ENCODE peak calls at places on chromosomes 7 and 10, in six cellular contexts. S is stimulated activated effector memory CD8-positive, alpha-beta T cell treated with anti-CD3 and anti-CD28 coated beads, Interleukin-12 subunit alpha, Interleukin-12 subunit beta, amount 100 ng/mL, for 72 hours; R is substantia nigra; C is H4; V is stimulated activated naive B cell treated with anti-CD40 and anti-IgM and Interleukin-4, amounts not matched to agents 10 μg/mL and 1 μg/mL and 100 μg/mL, for 72 hours; Z is DND-41. Y is an unnamed sample.

GRCh38 chr7:33395340-33395739 is 266.0 kb downstream of the BBS9 start:
- DNase-seq in S (no peak), R (no peak), C (peak), V (no peak), Z (no peak), Y (no peak)

GRCh38 chr10:4267084-4267774 is 482.2 kb upstream of the KLF6 start:
- DNase-seq in S (no peak), R (no peak), C (no peak), V (no peak), Z (no peak), Y (no peak)

GRCh38 chr10:19788075-19788686 is 28.1 kb upstream of the PLXDC2 start:
- DNase-seq in S (no peak), R (no peak), C (peak), V (no peak), Z (peak), Y (no peak)

GRCh38 chr7:27933691-27934565 is 194.0 kb downstream of the TAX1BP1 start:
- DNase-seq in S (no peak), R (no peak), C (peak), V (no peak), Z (no peak), Y (no peak)

GRCh38 chr7:5541087-5541992 is 117.7 kb upstream of the TNRC18 start:
- DNase-seq in S (no peak), R (no peak), C (no peak), V (peak), Z (no peak), Y (no peak)

GRCh38 chr7:134954197-134955082 is 31.9 kb upstream of the AGBL3 start:
- DNase-seq in S (no peak), R (no peak), C (peak), V (no peak), Z (no peak), Y (no peak)

GRCh38 chr10:54262726-54263125 is 538.3 kb downstream of the PCDH15 start:
- DNase-seq in S (no peak), R (no peak), C (no peak), V (no peak), Z (no peak), Y (no peak)

GRCh38 chr10:123150986-123151738 is 3.0 kb upstream of the BUB3 start:
- DNase-seq in S (peak), R (no peak), C (no peak), V (no peak), Z (no peak), Y (no peak)

GRCh38 chr7:155706376-155706775 is 61.9 kb downstream of the RBM33 start:
- DNase-seq in S (no peak), R (no peak), C (no peak), V (no peak), Z (no peak), Y (no peak)

GRCh38 chr7:139749545-139749944 is 28.3 kb downstream of the HIPK2 start:
- DNase-seq in S (no peak), R (no peak), C (no peak), V (no peak), Z (no peak), Y (no peak)

GRCh38 chr7:103632972-103633371 is 187.0 kb upstream of the SLC26A5 start:
- DNase-seq in S (no peak), R (no peak), C (no peak), V (no peak), Z (no peak), Y (no peak)

GRCh38 chr10:89206402-89207180 is 526 bp downstream of the CH25H start:
- DNase-seq in S (peak), R (peak), C (no peak), V (no peak), Z (peak), Y (no peak)

GRCh38 chr7:135745702-135746312 is 2.8 kb downstream of the FAM180A start:
- DNase-seq in S (no peak), R (no peak), C (peak), V (no peak), Z (no peak), Y (no peak)

GRCh38 chr10:17790631-17791030 is 18.5 kb upstream of the MRC1 start:
- DNase-seq in S (no peak), R (no peak), C (no peak), V (no peak), Z (no peak), Y (no peak)

GRCh38 chr10:26839966-26840627 is 20.7 kb downstream of the ABI1 start:
- DNase-seq in S (no peak), R (no peak), C (peak), V (no peak), Z (no peak), Y (no peak)

GRCh38 chr7:139613971-139614411 is 90.5 kb downstream of the CLEC2L start:
- DNase-seq in S (no peak), R (no peak), C (no peak), V (no peak), Z (no peak), Y (no peak)

GRCh38 chr7:14235056-14235455 is 245.6 kb upstream of the ETV1 start:
- DNase-seq in S (no peak), R (no peak), C (no peak), V (no peak), Z (no peak), Y (no peak)

GRCh38 chr10:132618158-132618924 is 80.8 kb downstream of the INPP5A start:
- DNase-seq in S (no peak), R (no peak), C (no peak), V (no peak), Z (no peak), Y (no peak)

GRCh38 chr7:139241258-139241657 is 10.2 kb downstream of the UBN2 start:
- DNase-seq in S (no peak), R (no peak), C (no peak), V (no peak), Z (no peak), Y (no peak)

GRCh38 chr7:120014920-120015465 is 258.0 kb upstream of the KCND2 start:
- DNase-seq in S (no peak), R (no peak), C (no peak), V (no peak), Z (no peak), Y (no peak)

GRCh38 chr7:11328309-11328708 is 354.6 kb downstream of the PHF14 start:
- DNase-seq in S (no peak), R (no peak), C (no peak), V (no peak), Z (no peak), Y (no peak)

GRCh38 chr10:43393606-43394360 is 15.2 kb downstream of the HNRNPF start:
- DNase-seq in S (no peak), R (no peak), C (no peak), V (no peak), Z (no peak), Y (no peak)

GRCh38 chr10:132939957-132940790 is 2.2 kb downstream of the CFAP46 start:
- DNase-seq in S (peak), R (peak), C (peak), V (peak), Z (no peak), Y (peak)

GRCh38 chr7:2926898-2927405 is 82.8 kb upstream of the GNA12 start:
- DNase-seq in S (no peak), R (no peak), C (no peak), V (no peak), Z (peak), Y (no peak)

GRCh38 chr7:151550601-151551286 is 31.0 kb upstream of the RHEB start:
- DNase-seq in S (no peak), R (no peak), C (peak), V (no peak), Z (no peak), Y (no peak)

Y was measured in head of caudate nucleus.